ENCODE peak calls at places on chromosomes 5 and 9, in four cellular contexts. W, G, X and U are unnamed samples.

GRCh38 chr9:105620996-105621395 is 41.3 kb upstream of the TAL2 start:
- DNase-seq in G (no peak), W (no peak), X (no peak), U (no peak)

GRCh38 chr9:125025584-125025983 is 84.7 kb upstream of the GOLGA1 start:
- DNase-seq in G (no peak), W (no peak), X (no peak), U (no peak)

GRCh38 chr9:13033959-13034695 is 245.4 kb downstream of the MPDZ start:
- DNase-seq in W (no peak), X (peak; percentile 75), G (peak; percentile 80), U (peak; percentile 59)

GRCh38 chr5:170865622-170866021 is 3.8 kb downstream of the RANBP17 start:
- DNase-seq in X (no peak), G (no peak), W (peak; percentile 26), U (no peak)

GRCh38 chr5:55101556-55102276 is 730 bp upstream of the GZMA start:
- DNase-seq in G (no peak), X (no peak), W (no peak), U (no peak)

GRCh38 chr9:124576751-124577150 is 69.6 kb upstream of the NR5A1 start:
- DNase-seq in W (no peak), G (no peak), X (no peak), U (no peak)

GRCh38 chr5:14190194-14191164 is 47.3 kb downstream of the TRIO start:
- DNase-seq in G (no peak), W (no peak), X (no peak), U (no peak)

GRCh38 chr5:169796731-169797130 is 159.7 kb downstream of the DOCK2 start:
- DNase-seq in X (no peak), W (no peak), G (no peak), U (no peak)

GRCh38 chr5:164277720-164278119 is 772.3 kb downstream of the MAT2B start:
- DNase-seq in G (no peak), W (no peak), X (no peak), U (no peak)

GRCh38 chr5:375921-376871 is 54.7 kb downstream of the AHRR start:
- DNase-seq in X (peak; percentile 39), W (no peak), G (no peak), U (peak; percentile 37)

GRCh38 chr5:60280943-60281342 is 387.4 kb upstream of the PDE4D start:
- DNase-seq in X (no peak), G (no peak), W (no peak), U (no peak)

GRCh38 chr5:1470762-1471211 is 25.5 kb upstream of the SLC6A3 start:
- DNase-seq in X (peak; percentile 93), W (no peak), G (no peak), U (peak; percentile 51)

GRCh38 chr5:11046160-11046559 is 285.1 kb upstream of the DAP start:
- DNase-seq in W (no peak), X (no peak), G (peak; percentile 2), U (peak; percentile 18)

GRCh38 chr5:31156761-31157160 is 36.7 kb upstream of the CDH6 start:
- DNase-seq in W (no peak), G (no peak), X (no peak), U (no peak)

DNA sequence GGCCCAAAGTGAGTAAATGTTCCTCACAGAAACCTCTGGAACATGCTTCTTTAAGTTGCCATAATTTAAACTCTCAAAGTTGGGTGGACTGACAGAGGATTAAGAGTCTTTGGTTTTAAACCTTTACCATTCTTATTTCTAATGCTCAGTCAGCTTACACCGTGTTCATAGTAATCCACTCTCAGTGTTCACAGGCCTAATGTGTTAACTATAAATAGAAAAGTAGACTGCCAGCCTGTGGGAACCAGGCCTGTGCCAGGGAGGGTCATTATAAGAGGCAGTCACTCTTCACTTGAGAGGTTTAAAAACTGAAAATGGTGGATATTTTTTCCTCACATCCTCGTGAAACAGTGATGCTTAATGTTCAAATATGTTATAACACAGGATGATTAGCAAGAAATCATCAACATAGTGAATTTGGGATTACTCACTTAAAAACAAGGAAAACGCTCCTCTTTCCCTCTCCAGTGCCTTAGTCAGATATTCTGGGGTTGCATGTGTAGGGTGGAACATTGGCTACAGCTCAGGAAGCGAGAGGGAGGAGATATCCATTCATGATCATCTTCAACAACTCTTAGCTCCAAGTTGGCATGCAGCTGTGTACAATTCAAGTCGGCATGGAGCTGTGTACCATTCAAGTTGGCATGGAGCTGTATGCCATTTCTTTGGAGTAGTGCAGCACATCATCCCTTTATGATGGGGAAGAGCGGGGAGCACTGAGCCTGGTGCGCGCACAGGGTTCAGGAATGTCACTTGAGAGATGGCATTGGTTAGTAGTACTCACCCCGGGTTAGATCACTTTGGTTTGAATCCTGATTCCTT is 65.8 kb downstream of the KIAA1958 start:
- DNase-seq in W (no peak), X (no peak), G (no peak), U (no peak)
- H3K4me1 ChIP-seq in W (no peaks in the 10 kb centered on the region), X (peaks cover 21% of the 10 kb centered on the region), G (peaks cover 16% of the 10 kb centered on the region), U (no peaks in the 10 kb centered on the region)

DNA sequence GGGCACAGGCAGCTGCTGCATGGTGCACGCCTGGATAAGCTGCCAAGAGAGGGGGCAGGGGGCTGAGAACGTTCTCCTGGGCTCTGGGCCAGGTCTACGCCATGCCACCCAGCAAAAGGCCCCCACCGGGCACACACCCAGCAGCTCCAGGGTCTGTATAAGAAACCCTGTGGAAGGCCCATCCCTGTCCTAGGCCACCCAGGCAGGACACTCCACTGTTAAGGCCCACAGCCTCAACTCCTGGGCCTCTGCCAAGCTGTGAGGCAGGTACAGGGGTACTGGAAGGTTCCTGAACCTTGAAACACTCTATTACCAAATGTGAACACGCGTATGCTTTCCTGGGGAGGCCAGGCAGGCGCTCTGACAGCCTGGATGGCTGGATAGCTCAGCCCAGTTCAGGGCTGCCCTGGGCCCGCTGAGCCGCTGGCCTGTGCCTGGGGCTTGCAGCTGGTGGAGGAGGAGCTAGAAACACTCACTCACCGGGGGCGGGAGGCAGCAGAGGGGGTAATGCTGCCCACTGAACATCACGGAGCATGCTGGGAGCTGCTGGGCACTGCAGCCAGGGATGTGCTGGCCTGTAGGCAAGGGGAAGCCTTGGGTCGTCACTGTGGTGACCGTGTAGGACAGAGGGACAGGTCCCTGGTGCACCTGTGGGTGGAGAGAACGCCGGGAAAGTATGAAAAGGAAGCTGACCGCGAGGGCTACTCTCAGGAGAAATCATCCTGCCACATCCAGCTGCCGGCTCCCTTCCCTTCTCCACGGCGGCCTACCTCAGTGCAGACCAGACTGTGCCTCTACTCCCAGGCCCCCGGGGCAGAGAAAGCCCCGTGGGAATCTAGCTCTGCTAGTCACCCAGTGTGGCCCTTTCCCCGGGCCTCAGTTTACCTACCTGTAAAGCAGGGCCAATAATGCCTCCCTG is 6.0 kb downstream of the RNF44 start:
- DNase-seq in W (no peak), X (no peak), G (no peak), U (peak; percentile 65)
- H3K27ac ChIP-seq in W (no peak overlapping the region), X (no peak overlapping the region), G (no peak overlapping the region), U (peak overlapping the region; percentile 1)

GRCh38 chr9:112487008-112487798 is 576 bp downstream of the KIAA1958 start:
- DNase-seq in W (no peak), X (peak; percentile 74), G (peak; percentile 66), U (peak; percentile 84)

GRCh38 chr9:112489039-112489546 is 2.5 kb downstream of the KIAA1958 start:
- DNase-seq in W (no peak), G (peak; percentile 58), X (no peak), U (no peak)

GRCh38 chr9:112487799-112488345 is 1.2 kb downstream of the KIAA1958 start:
- DNase-seq in W (no peak), X (no peak), G (peak; percentile 29), U (no peak)

GRCh38 chr9:112486221-112487007 is at the start of gene KIAA1958:
- DNase-seq in G (peak; percentile 91), W (peak; percentile 40), X (peak; percentile 93), U (peak; percentile 95)

GRCh38 chr9:112489876-112490661 is 3.4 kb downstream of the KIAA1958 start:
- DNase-seq in X (no peak), G (no peak), W (no peak), U (no peak)
- H3K4me3 ChIP-seq in X (no peak overlapping the region), G (no peak overlapping the region), W (no peak overlapping the region), U (no peak overlapping the region)

GRCh38 chr9:137448569-137448962 is 7.4 kb upstream of the ENTPD8 start:
- DNase-seq in W (no peak), G (no peak), X (no peak), U (peak; percentile 28)
- H3K4me1 ChIP-seq in W (peaks cover 8% of the 10 kb centered on the region), G (no peaks in the 10 kb centered on the region), X (peaks cover 10% of the 10 kb centered on the region), U (no peaks in the 10 kb centered on the region)

GRCh38 chr5:65481171-65481575 is 547 bp downstream of the ADAMTS6 start:
- DNase-seq in X (no peak), W (no peak), G (peak; percentile 9), U (no peak)
- H3K27ac ChIP-seq in X (peak overlapping the region; percentile 92), W (peak overlapping the region; percentile 78), G (peak overlapping the region; percentile 75), U (peak overlapping the region; percentile 49)

DNA sequence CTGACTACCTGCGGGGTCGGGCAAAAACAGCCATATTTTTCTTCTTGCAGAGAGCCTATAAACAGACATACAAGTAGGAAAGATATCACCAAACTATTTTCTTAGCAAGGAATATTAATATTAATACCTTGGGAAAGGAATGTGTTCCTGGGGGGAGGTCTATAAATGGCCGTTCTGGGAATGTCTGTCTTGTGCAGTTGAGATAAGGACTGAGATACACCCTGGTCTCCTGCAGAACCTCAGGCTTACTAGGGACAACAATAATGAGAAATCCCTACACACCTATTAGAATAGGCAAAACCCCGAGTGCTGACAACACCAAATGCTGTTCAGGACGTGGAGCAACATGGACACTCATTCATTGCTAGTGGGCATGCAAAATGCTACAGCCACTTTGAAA is 297.2 kb downstream of the DRD1 start:
- DNase-seq in X (no peak), W (no peak), G (no peak), U (no peak)
- H3K4me3 ChIP-seq in X (no peak overlapping the region), W (no peak overlapping the region), G (no peak overlapping the region), U (no peak overlapping the region)

DNA sequence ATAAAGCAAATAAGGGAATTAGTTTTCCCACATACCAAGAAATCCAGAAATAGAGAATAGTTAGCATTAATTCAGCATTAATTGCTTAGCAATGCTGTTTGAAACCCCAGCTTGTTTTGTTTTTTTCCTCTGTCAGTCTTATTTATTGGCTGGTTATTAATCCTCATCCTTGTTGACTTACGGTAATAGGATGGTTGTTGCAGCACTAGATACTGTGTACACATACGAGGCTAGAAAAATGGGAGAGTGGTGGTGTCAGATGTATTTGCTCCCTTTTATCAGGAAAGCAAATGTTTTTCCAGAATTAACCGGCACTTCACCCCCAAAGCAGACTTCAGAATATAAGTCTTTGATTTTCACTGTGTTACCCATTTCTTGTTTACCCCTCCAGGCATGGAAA is 60.4 kb downstream of the ERBIN start:
- DNase-seq in W (no peak), X (no peak), G (no peak), U (no peak)
- H3K4me1 ChIP-seq in W (no peaks in the 10 kb centered on the region), X (peaks cover 34% of the 10 kb centered on the region), G (no peaks in the 10 kb centered on the region), U (peaks cover 4% of the 10 kb centered on the region)

GRCh38 chr9:90300901-90301688 is 341.5 kb downstream of the DIRAS2 start:
- DNase-seq in G (no peak), W (no peak), X (no peak), U (peak; percentile 48)
- H3K27ac ChIP-seq in G (no peak overlapping the region), W (no peak overlapping the region), X (no peak overlapping the region), U (no peak overlapping the region)